ENCODE peak calls at places on chromosomes 3 and 15, in nine cellular contexts. Y is endothelial cell, J is activated B cell treated with CpG ODN at 0.5 μM for 24 hours, E is PC-3, T is epithelial cell of esophagus, P is nephron progenitor cell, K is left ventricle myocardium inferior, V is OCI-LY7, S is cardiac muscle cell. G is an unnamed sample.

GRCh38 chr3:2517479-2518188 is 419.0 kb downstream of the CNTN4 start:
- DNase-seq in Y (no peak), V (no peak), E (no peak), T (no peak), P (no peak), J (no peak), K (no peak), S (no peak), G (no peak)

GRCh38 chr3:143070977-143071551 is 48.5 kb upstream of the CHST2 start:
- DNase-seq in T (peak; percentile 81), E (peak; percentile 18), P (no peak), V (no peak), Y (no peak), S (peak; percentile 58), J (no peak), K (no peak), G (no peak)

GRCh38 chr15:91291673-91292072 is 191.6 kb downstream of the SV2B start:
- DNase-seq in K (no peak), P (no peak), V (peak; percentile 61), E (no peak), Y (no peak), J (no peak), T (no peak), S (peak; percentile 41), G (no peak)

GRCh38 chr3:111351334-111351733 is 190.7 kb upstream of the CD96 start:
- DNase-seq in T (peak; percentile 20), K (no peak), E (peak; percentile 29), S (no peak), P (no peak), Y (no peak), J (no peak), V (no peak), G (no peak)

GRCh38 chr3:64908292-64908691 is 220.5 kb upstream of the ADAMTS9 start:
- DNase-seq in K (no peak), T (peak; percentile 64), P (no peak), S (no peak), Y (peak; percentile 9), V (no peak), E (no peak), J (no peak), G (no peak)

GRCh38 chr3:71142440-71143161 is 440.9 kb downstream of the FOXP1 start:
- DNase-seq in E (no peak), Y (no peak), J (no peak), K (no peak), V (peak; percentile 71), S (peak; percentile 20), T (no peak), P (no peak), G (no peak)

GRCh38 chr15:56148099-56148498 is 95.6 kb downstream of the RFX7 start:
- DNase-seq in T (no peak), K (no peak), V (no peak), P (no peak), E (no peak), S (no peak), Y (no peak), J (no peak), G (no peak)

GRCh38 chr15:50685191-50685975 is 1.2 kb downstream of the TRPM7 start:
- DNase-seq in J (no peak), K (no peak), V (peak; percentile 17), S (peak; percentile 25), E (peak; percentile 2), T (peak; percentile 7), Y (no peak), P (no peak), G (no peak)

GRCh38 chr15:86644319-86644718 is 564.6 kb downstream of the AGBL1 start:
- DNase-seq in E (peak; percentile 43), V (no peak), P (no peak), Y (no peak), K (no peak), S (no peak), T (peak; percentile 75), J (no peak), G (no peak)

GRCh38 chr3:51814034-51814433 is 35.0 kb upstream of the IQCF6 start:
- DNase-seq in V (no peak), J (no peak), K (no peak), Y (no peak), E (no peak), S (no peak), P (no peak), T (no peak), G (no peak)

GRCh38 chr15:101326026-101326315 is 30.9 kb upstream of the SNRPA1 start:
- DNase-seq in Y (no peak), T (no peak), S (no peak), J (no peak), K (no peak), V (no peak), E (no peak), P (no peak), G (no peak)

GRCh38 chr15:69593488-69593887 is 140.9 kb downstream of the RPLP1 start:
- DNase-seq in Y (no peak), K (no peak), J (no peak), T (no peak), E (no peak), V (no peak), S (no peak), P (no peak), G (no peak)

GRCh38 chr3:198043149-198043548 is 83.1 kb downstream of the LMLN start:
- DNase-seq in Y (no peak), T (no peak), V (no peak), E (no peak), K (no peak), P (no peak), S (no peak), J (no peak), G (no peak)

GRCh38 chr3:3110749-3111361 is 681 bp upstream of the IL5RA start:
- DNase-seq in P (no peak), V (no peak), E (peak; percentile 29), T (no peak), J (no peak), Y (no peak), S (no peak), K (no peak), G (no peak)

GRCh38 chr3:161310649-161311423 is 60.5 kb downstream of the SPTSSB start:
- DNase-seq in T (no peak), J (no peak), P (no peak), V (peak; percentile 21), Y (no peak), K (no peak), S (no peak), E (no peak), G (no peak)

GRCh38 chr3:78856164-78856563 is 911.6 kb downstream of the ROBO1 start:
- DNase-seq in S (no peak), E (no peak), J (no peak), T (no peak), P (no peak), K (no peak), Y (no peak), V (no peak), G (no peak)
- TF ChIP-seq CTCF in S (no peak), E (no peak), J (no peak), T (no peak), P (no peak), K (no peak), Y (no peak), V (no peak), G (no peak)

GRCh38 chr3:151919030-151919328 is 45.5 kb downstream of the SUCNR1 start:
- DNase-seq in K (no peak), E (no peak), S (no peak), J (no peak), P (no peak), Y (no peak), V (no peak), T (no peak), G (no peak)

GRCh38 chr3:151916781-151917180 is 43.3 kb downstream of the SUCNR1 start:
- DNase-seq in V (no peak), S (no peak), T (no peak), E (no peak), Y (no peak), J (no peak), K (no peak), P (no peak), G (no peak)

GRCh38 chr3:151923901-151924300 is 50.5 kb downstream of the SUCNR1 start:
- DNase-seq in V (no peak), J (no peak), P (no peak), T (peak; percentile 34), Y (no peak), S (no peak), E (peak; percentile 77), K (no peak), G (no peak)

GRCh38 chr3:151919446-151919845 is 46.0 kb downstream of the SUCNR1 start:
- DNase-seq in Y (no peak), J (no peak), K (no peak), T (peak; percentile 59), V (no peak), S (no peak), P (no peak), E (no peak), G (no peak)

GRCh38 chr3:151918253-151919029 is 45.0 kb downstream of the SUCNR1 start:
- DNase-seq in P (no peak), K (no peak), J (no peak), S (peak; percentile 83), V (peak; percentile 44), T (peak; percentile 68), Y (no peak), E (peak; percentile 79), G (no peak)
- TF ChIP-seq CTCF in P (peak; percentile 54), K (peak; percentile 75), J (peak; percentile 18), S (peak; percentile 60), V (peak; percentile 86), T (peak; percentile 58), Y (peak; percentile 45), E (peak; percentile 85), G (peak; percentile 65)

DNA sequence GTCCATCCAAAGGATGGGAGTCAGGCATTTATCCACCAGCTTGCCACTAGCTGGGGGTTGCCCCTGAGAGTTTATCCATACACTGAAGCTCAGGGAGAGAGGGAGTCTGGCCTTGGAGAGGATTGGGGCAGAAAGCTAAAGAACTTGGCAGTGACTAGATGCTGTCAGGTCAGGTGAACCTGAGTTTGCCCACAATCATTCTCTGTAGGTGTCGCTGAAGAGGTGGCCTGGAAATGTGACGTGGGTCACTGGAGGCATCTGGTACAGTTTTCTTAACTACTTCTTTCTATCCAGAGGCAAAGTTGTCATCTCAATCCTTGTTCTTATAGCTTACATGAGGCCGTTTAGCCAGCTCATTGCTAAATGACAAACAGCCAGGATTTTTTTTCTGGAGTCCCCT is 298.0 kb upstream of the CTNNB1 start:
- DNase-seq in S (no peak), T (no peak), V (no peak), E (no peak), Y (no peak), K (no peak), P (no peak), J (no peak), G (no peak)
- TF ChIP-seq CTCF in S (no peak), T (no peak), V (no peak), E (no peak), Y (no peak), K (no peak), P (no peak), J (no peak), G (no peak)

DNA sequence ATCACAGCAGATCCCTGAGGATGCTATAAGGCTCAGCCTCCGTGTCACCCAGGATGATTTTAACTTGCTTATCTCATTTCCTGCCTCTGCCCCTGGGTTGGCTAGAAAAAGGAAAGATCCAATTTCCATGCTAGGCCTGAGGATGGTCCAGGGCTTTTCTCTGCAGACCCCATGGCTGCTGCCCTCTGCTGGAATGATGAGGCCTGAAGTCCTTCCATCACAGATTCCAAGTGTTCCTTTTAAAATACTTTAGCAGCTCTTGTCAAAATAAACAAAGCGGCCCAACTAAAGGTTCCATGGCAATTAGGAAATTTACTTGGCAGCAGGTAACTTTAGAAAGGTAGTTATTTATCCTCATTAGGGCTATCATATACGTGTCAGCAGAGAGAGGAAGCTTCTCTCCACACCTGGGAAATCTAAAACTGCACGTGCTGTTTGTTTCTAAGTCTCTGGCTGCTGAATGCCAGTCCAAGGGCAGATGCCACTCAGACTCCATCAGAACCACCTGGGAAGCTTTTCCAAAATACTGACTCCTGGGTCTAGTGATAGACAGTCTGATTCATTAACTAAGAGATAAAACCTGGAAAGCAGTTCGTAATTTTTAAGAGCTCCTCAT is 401.9 kb upstream of the IL12A start:
- DNase-seq in V (no peak), T (peak; percentile 24), Y (peak; percentile 64), J (no peak), E (peak; percentile 71), S (peak; percentile 67), P (peak; percentile 55), K (no peak), G (no peak)
- TF ChIP-seq CTCF in V (peak; percentile 63), T (peak; percentile 48), Y (peak; percentile 50), J (no peak), E (peak; percentile 87), S (peak; percentile 78), P (peak; percentile 69), K (peak; percentile 51), G (no peak)